ENCODE peak calls at places on chromosomes 7 and 10, in seven cellular contexts. I is tibial artery, P is A549, T is esophagus squamous epithelium, W is left ventricle myocardium inferior, U is PC-9, N is colonic mucosa. S is an unnamed sample. For H3K4me1, the result is how much of the 10 kb centered on the place peaks cover.

GRCh38 chr10:112519129-112519761 is 72.2 kb downstream of the VTI1A start:
- DNase-seq in N (peak), U (peak), W (no peak), T (no peak), I (no peak), P (peak), S (no peak)

GRCh38 chr7:7562736-7563135 is 3.9 kb upstream of the MIOS start:
- DNase-seq in P (no peak), W (no peak), T (no peak), I (no peak), U (no peak), N (no peak), S (no peak)

GRCh38 chr7:157347217-157347904 is 10.6 kb downstream of the DNAJB6 start:
- DNase-seq in T (no peak), N (no peak), U (no peak), I (peak), W (peak), P (peak), S (no peak)

GRCh38 chr7:91916068-91916440 is 24.6 kb upstream of the AKAP9 start:
- DNase-seq in T (no peak), I (no peak), N (no peak), U (no peak), W (no peak), P (no peak), S (no peak)

GRCh38 chr10:48943096-48943495 is 3.5 kb upstream of the LRRC18 start:
- DNase-seq in N (no peak), U (no peak), P (no peak), W (no peak), T (no peak), I (no peak), S (no peak)

GRCh38 chr7:87982163-87982562 is 48.1 kb downstream of the ADAM22 start:
- DNase-seq in P (no peak), N (no peak), U (no peak), I (no peak), W (no peak), T (no peak), S (no peak)

GRCh38 chr10:452512-453504 is 236.7 kb downstream of the DIP2C start:
- DNase-seq in U (no peak), T (no peak), I (no peak), P (no peak), W (no peak), N (no peak), S (no peak)

GRCh38 chr10:119333146-119333792 is 125.9 kb downstream of the GRK5 start:
- DNase-seq in U (no peak), N (no peak), I (no peak), W (no peak), P (no peak), T (no peak), S (peak)

GRCh38 chr10:104033401-104033930 is 52.2 kb downstream of the COL17A1 start:
- DNase-seq in P (no peak), I (no peak), N (no peak), T (no peak), U (no peak), W (no peak), S (no peak)

GRCh38 chr7:25636871-25637283 is 408.6 kb upstream of the NPVF start:
- DNase-seq in I (peak), N (peak), W (peak), T (no peak), U (no peak), P (no peak), S (no peak)

GRCh38 chr10:71234970-71235681 is 22.8 kb downstream of the UNC5B start:
- DNase-seq in W (peak), U (no peak), I (peak), T (no peak), P (no peak), N (no peak), S (no peak)

GRCh38 chr10:34723746-34724145 is 91.3 kb downstream of the PARD3 start:
- DNase-seq in U (no peak), T (no peak), N (peak), I (peak), P (peak), W (no peak), S (peak)

GRCh38 chr10:73459683-73460314 is 26.4 kb upstream of the MSS51 start:
- DNase-seq in P (no peak), T (no peak), N (no peak), W (no peak), U (no peak), I (no peak), S (no peak)

GRCh38 chr7:101507791-101508252 is 121.3 kb downstream of the MYL10 start:
- DNase-seq in P (peak), N (peak), I (no peak), T (no peak), U (peak), W (no peak), S (peak)

GRCh38 chr10:101015582-101015973 is 15.4 kb downstream of the PDZD7 start:
- DNase-seq in P (no peak), U (no peak), T (no peak), N (no peak), W (no peak), I (no peak), S (no peak)

GRCh38 chr10:115141254-115141653 is 48.1 kb downstream of the ATRNL1 start:
- DNase-seq in N (no peak), W (no peak), T (no peak), U (no peak), I (no peak), P (peak), S (no peak)

GRCh38 chr10:77643795-77644468 is 6.3 kb upstream of the KCNMA1 start:
- DNase-seq in I (no peak), N (peak), W (no peak), U (peak), P (peak), T (no peak), S (peak)

GRCh38 chr10:775245-776075 is 86.0 kb upstream of the DIP2C start:
- DNase-seq in U (peak), P (no peak), W (no peak), I (peak), T (no peak), N (no peak), S (no peak)

GRCh38 chr7:8378349-8379019 is 54.9 kb upstream of the NXPH1 start:
- DNase-seq in U (no peak), T (no peak), W (no peak), I (no peak), P (no peak), N (no peak), S (no peak)

GRCh38 chr10:124285587-124286527 is 132.9 kb downstream of the OAT start:
- DNase-seq in T (no peak), U (no peak), I (peak), W (peak), N (no peak), P (no peak), S (peak)

GRCh38 chr10:100637785-100638184 is 102.0 kb downstream of the HIF1AN start:
- DNase-seq in I (no peak), W (no peak), N (no peak), T (no peak), P (peak), U (peak), S (no peak)

GRCh38 chr10:124262249-124262865 is 156.4 kb downstream of the OAT start:
- DNase-seq in P (no peak), W (no peak), I (no peak), T (no peak), N (no peak), U (no peak), S (no peak)

GRCh38 chr10:70832852-70833542 is 17.2 kb downstream of the SGPL1 start:
- DNase-seq in P (no peak), W (no peak), T (no peak), I (no peak), U (no peak), N (no peak), S (no peak)

GRCh38 chr7:73308665-73309214 is at the start of gene NSUN5:
- DNase-seq in T (peak), I (peak), W (peak), N (peak), U (peak), P (peak), S (peak)
- H3K4me1 ChIP-seq in T (under half), I (under half), W (under half), N (under half), U (under half), P (under half), S (under half)

DNA sequence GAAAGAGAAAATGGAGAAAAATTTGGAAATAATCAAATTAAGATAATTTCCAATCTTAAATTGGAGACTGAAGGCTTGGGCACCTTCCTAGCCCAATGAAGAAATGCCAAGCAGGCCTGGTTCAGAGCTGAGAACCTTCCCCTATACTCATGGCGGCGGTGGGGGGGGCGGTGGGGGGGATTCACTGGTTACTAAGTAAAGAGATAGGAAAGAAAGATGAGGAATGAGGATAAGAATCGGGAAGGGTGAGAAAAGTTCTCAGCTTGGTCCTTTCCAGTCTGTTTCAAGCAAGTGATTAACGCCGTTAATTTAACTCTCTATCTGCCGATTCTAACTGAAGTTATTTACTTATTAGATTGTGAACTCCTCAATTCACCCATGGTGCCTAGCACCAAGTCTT is 41.5 kb downstream of the DPY19L1 start:
- DNase-seq in I (no peak), U (no peak), P (no peak), W (no peak), N (no peak), T (no peak), S (no peak)
- H3K4me1 ChIP-seq in I (under half), U (under half), P (under half), W (under half), N (under half), T (under half), S (under half)

GRCh38 chr7:93629291-93629801 is 54.8 kb upstream of the CALCR start:
- DNase-seq in T (no peak), N (no peak), W (no peak), U (no peak), I (no peak), P (no peak), S (no peak)

GRCh38 chr7:93636276-93636675 is 61.8 kb upstream of the CALCR start:
- DNase-seq in N (no peak), P (no peak), I (no peak), T (no peak), U (no peak), W (no peak), S (no peak)

GRCh38 chr7:93626869-93627268 is 52.3 kb upstream of the CALCR start:
- DNase-seq in W (no peak), N (no peak), P (no peak), I (no peak), T (no peak), U (no peak), S (no peak)

GRCh38 chr7:93632371-93632770 is 57.8 kb upstream of the CALCR start:
- DNase-seq in I (no peak), T (no peak), U (no peak), N (no peak), P (no peak), W (no peak), S (no peak)
- H3K4me1 ChIP-seq in I (under half), T (under half), U (under half), N (under half), P (under half), W (under half), S (under half)

DNA sequence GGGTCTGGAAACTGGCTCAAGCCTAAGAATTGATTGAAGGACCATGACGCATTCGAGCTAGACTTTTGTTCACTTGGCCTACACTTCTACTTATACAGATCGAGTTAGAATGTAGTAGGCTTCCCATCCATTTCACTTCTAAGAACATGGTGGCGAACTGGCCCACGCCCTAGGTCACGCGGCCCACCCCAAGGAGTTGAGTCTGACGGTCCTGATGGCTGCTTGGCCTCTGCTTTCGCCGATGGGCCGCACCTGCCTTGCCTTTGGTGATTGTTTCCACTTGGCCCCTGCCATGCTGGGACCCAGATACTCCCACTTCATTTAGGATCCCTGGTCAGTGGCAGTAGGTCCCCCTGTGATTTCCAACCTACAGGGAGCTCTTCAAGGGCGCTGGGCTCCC is 153.6 kb downstream of the PRKAG2 start:
- DNase-seq in I (no peak), U (no peak), P (no peak), N (no peak), T (no peak), W (no peak), S (no peak)
- H3K4me1 ChIP-seq in I (under half), U (under half), P (under half), N (under half), T (under half), W (half or more), S (under half)

S was measured in Peyer's patch.